ENCODE peak calls at places on chromosome 14, in nine cellular contexts. F is WTC11, R is cardiac muscle cell, J is endothelial cell, W is AG10803, C is GM12865, S is nephron progenitor cell, K is hepatocyte, X is Peyer's patch. V is an unnamed sample.

GRCh38 chr14:100665518-100666032 is 61.1 kb upstream of the DLK1 start:
- DNase-seq in R (no peak), J (no peak), X (no peak), W (peak), S (no peak), K (peak), F (no peak), C (no peak), V (no peak)

GRCh38 chr14:68527329-68527851 is 265.5 kb downstream of the ZFP36L1 start:
- DNase-seq in W (no peak), J (no peak), K (no peak), S (no peak), R (no peak), X (no peak), F (no peak), C (no peak), V (no peak)

GRCh38 chr14:92121670-92122350 is at the start of the genes CPSF2 and NDUFB1:
- DNase-seq in R (peak), C (peak), X (peak), J (peak), F (peak), W (peak), K (peak), S (peak), V (peak)

GRCh38 chr14:37588956-37589737 is 5.9 kb downstream of the FOXA1 start:
- DNase-seq in W (no peak), F (no peak), R (no peak), K (no peak), X (no peak), J (no peak), C (no peak), S (no peak), V (no peak)

GRCh38 chr14:104267895-104268294 is 129.5 kb downstream of the KIF26A start:
- DNase-seq in X (no peak), C (no peak), S (no peak), J (peak), R (no peak), K (no peak), F (peak), W (no peak), V (no peak)

GRCh38 chr14:69096766-69097475 is 56.0 kb downstream of the DCAF5 start:
- DNase-seq in W (no peak), X (no peak), S (no peak), F (no peak), J (no peak), K (no peak), R (peak), C (no peak), V (no peak)

GRCh38 chr14:47675489-47676300 is at the start of gene MDGA2:
- DNase-seq in W (no peak), X (no peak), F (peak), S (peak), K (peak), R (peak), C (no peak), J (peak), V (no peak)

GRCh38 chr14:94717808-94718207 is 52.1 kb downstream of the GSC start:
- DNase-seq in R (no peak), J (no peak), F (no peak), S (no peak), W (peak), K (no peak), C (no peak), X (no peak), V (no peak)

GRCh38 chr14:20789230-20789813 is 8.3 kb downstream of the RNASE6 start:
- DNase-seq in C (no peak), F (no peak), S (no peak), W (no peak), R (no peak), X (no peak), K (no peak), J (no peak), V (no peak)

GRCh38 chr14:94143711-94144110 is 14.3 kb upstream of the IFI27L2 start:
- DNase-seq in C (no peak), S (no peak), X (no peak), W (no peak), J (no peak), R (no peak), F (no peak), K (no peak), V (no peak)

GRCh38 chr14:91258021-91258618 is 13.6 kb upstream of the GPR68 start:
- DNase-seq in W (peak), R (peak), X (no peak), F (no peak), J (no peak), K (no peak), S (no peak), C (no peak), V (no peak)

GRCh38 chr14:89348726-89349125 is 68.3 kb downstream of the FOXN3 start:
- DNase-seq in F (no peak), K (no peak), J (no peak), S (no peak), R (no peak), W (no peak), X (no peak), C (no peak), V (no peak)

GRCh38 chr14:91417983-91418386 is 365 bp upstream of the CCDC88C start:
- DNase-seq in K (peak), S (peak), R (peak), J (peak), C (peak), F (peak), X (peak), W (no peak), V (peak)

GRCh38 chr14:101481557-101481956 is 79.7 kb upstream of the DIO3 start:
- DNase-seq in S (no peak), W (no peak), J (no peak), C (no peak), X (no peak), K (no peak), R (no peak), F (no peak), V (no peak)

GRCh38 chr14:69547701-69548348 is 26.8 kb downstream of the CCDC177 start:
- DNase-seq in F (peak), S (peak), W (no peak), C (no peak), K (peak), R (peak), J (peak), X (no peak), V (peak)

GRCh38 chr14:105891631-105892452 is 365.5 kb downstream of the TMEM121 start:
- DNase-seq in K (no peak), F (peak), S (no peak), X (no peak), C (no peak), J (no peak), W (no peak), R (no peak), V (no peak)

GRCh38 chr14:74219277-74219676 is 20.0 kb upstream of the VSX2 start:
- DNase-seq in F (no peak), S (no peak), J (no peak), X (no peak), R (no peak), C (no peak), W (no peak), K (no peak), V (no peak)

GRCh38 chr14:66600416-66600815 is 92.5 kb downstream of the GPHN start:
- DNase-seq in F (no peak), W (peak), R (peak), S (no peak), C (no peak), X (no peak), K (no peak), J (no peak), V (no peak)

GRCh38 chr14:104316121-104316722 is 177.8 kb downstream of the KIF26A start:
- DNase-seq in K (no peak), F (peak), X (no peak), R (no peak), J (peak), W (no peak), S (no peak), C (no peak), V (no peak)

GRCh38 chr14:99210333-99210732 is 61.7 kb downstream of the BCL11B start:
- DNase-seq in S (no peak), R (no peak), X (no peak), J (no peak), W (no peak), F (no peak), C (no peak), K (no peak), V (no peak)

GRCh38 chr14:60002819-60003492 is 83.0 kb downstream of the LRRC9 start:
- DNase-seq in X (no peak), S (no peak), W (no peak), F (no peak), K (peak), J (no peak), R (no peak), C (no peak), V (no peak)

GRCh38 chr14:101192661-101193000 is 289.1 kb upstream of the RTL1 start:
- DNase-seq in W (no peak), J (no peak), K (no peak), C (no peak), F (no peak), S (no peak), R (no peak), X (no peak), V (no peak)

GRCh38 chr14:100329233-100330006 is 6.3 kb downstream of the SLC25A47 start:
- DNase-seq in J (no peak), W (no peak), K (no peak), R (no peak), S (no peak), F (no peak), C (no peak), X (no peak), V (no peak)

GRCh38 chr14:100532916-100533630 is 54.1 kb downstream of the BEGAIN start:
- DNase-seq in K (no peak), F (no peak), J (no peak), X (peak), C (no peak), S (no peak), R (peak), W (peak), V (no peak)

GRCh38 chr14:68307769-68308168 is 485.1 kb downstream of the ZFP36L1 start:
- DNase-seq in R (peak), S (no peak), F (no peak), K (peak), C (no peak), W (peak), J (no peak), X (no peak), V (no peak)

GRCh38 chr14:55772521-55772920 is 192.5 kb downstream of the KTN1 start:
- DNase-seq in J (no peak), R (no peak), F (no peak), X (no peak), W (no peak), S (no peak), C (no peak), K (no peak), V (no peak)

GRCh38 chr14:80567905-80568512 is 356.7 kb upstream of the DIO2 start:
- DNase-seq in C (no peak), K (peak), R (peak), J (no peak), F (no peak), W (peak), S (no peak), X (no peak), V (no peak)

GRCh38 chr14:69684461-69685183 is 73.2 kb downstream of the SUSD6 start:
- DNase-seq in J (no peak), C (no peak), S (no peak), X (no peak), R (no peak), K (no peak), F (no peak), W (no peak), V (no peak)

GRCh38 chr14:35347323-35348043 is 55.3 kb downstream of the PSMA6 start:
- DNase-seq in W (no peak), J (no peak), F (peak), K (peak), R (no peak), S (peak), C (no peak), X (no peak), V (no peak)

GRCh38 chr14:69247691-69248440 is 12.1 kb upstream of the GALNT16 start:
- DNase-seq in F (no peak), R (peak), X (no peak), W (peak), K (no peak), J (no peak), S (no peak), C (no peak), V (no peak)

GRCh38 chr14:51552768-51553426 is 98.8 kb upstream of the FRMD6 start:
- DNase-seq in X (no peak), S (no peak), R (no peak), C (no peak), W (no peak), J (no peak), F (no peak), K (peak), V (no peak)

GRCh38 chr14:53955671-53956426 is 776 bp downstream of the BMP4 start:
- DNase-seq in F (peak), J (peak), X (no peak), S (peak), C (peak), W (no peak), K (peak), R (peak), V (no peak)

GRCh38 chr14:69346710-69347109 is 51.4 kb downstream of the ERH start:
- DNase-seq in C (no peak), X (no peak), F (peak), W (no peak), K (peak), S (peak), J (peak), R (peak), V (peak)

GRCh38 chr14:67167420-67168109 is 21.7 kb upstream of the GARIN2 start:
- DNase-seq in S (no peak), C (no peak), R (peak), K (no peak), F (no peak), X (no peak), W (peak), J (no peak), V (no peak)

GRCh38 chr14:37150414-37150813 is 22.0 kb downstream of the SLC25A21 start:
- DNase-seq in S (peak), C (peak), K (peak), R (peak), W (peak), F (no peak), J (no peak), X (no peak), V (no peak)

GRCh38 chr14:38623661-38624060 is 367.8 kb upstream of the CLEC14A start:
- DNase-seq in J (no peak), R (no peak), K (no peak), W (peak), C (no peak), F (no peak), X (no peak), S (no peak), V (no peak)

GRCh38 chr14:77892381-77892871 is 92.5 kb downstream of the ADCK1 start:
- DNase-seq in F (no peak), J (no peak), R (peak), W (no peak), X (no peak), C (no peak), K (peak), S (no peak), V (no peak)

DNA sequence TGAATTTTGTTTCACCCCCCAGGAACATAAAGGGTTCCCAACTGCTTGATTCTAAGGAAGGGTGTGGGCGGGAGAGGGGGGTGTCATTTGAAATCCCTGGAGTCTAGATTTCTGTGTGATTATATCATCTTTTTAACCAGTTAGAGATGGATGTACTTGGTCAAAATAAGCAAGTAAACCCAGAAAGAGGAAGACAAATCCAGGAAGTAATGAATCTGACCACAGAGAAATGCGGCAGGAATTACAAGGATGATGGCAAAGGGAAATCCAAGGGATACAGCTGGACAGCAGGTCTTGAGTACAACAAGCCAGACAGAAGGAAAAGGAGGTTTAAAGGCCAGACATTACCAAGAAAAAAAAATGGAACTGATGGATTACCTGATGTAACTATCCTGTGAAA is 38.9 kb downstream of the DMAC2L start:
- DNase-seq in W (peak), R (no peak), C (no peak), J (no peak), S (no peak), X (no peak), F (no peak), K (no peak), V (no peak)
- TF ChIP-seq CTCF in W (no peak), R (no peak), C (no peak), J (no peak), S (no peak), X (no peak), F (no peak), K (no peak), V (no peak)

GRCh38 chr14:103016594-103016993 is 40.8 kb downstream of the CDC42BPB start:
- DNase-seq in X (no peak), W (no peak), J (no peak), K (no peak), R (no peak), S (no peak), F (no peak), C (no peak), V (no peak)

GRCh38 chr14:103020271-103020910 is 37.0 kb downstream of the CDC42BPB start:
- DNase-seq in C (no peak), F (no peak), J (no peak), X (no peak), W (no peak), K (no peak), R (no peak), S (no peak), V (no peak)

GRCh38 chr14:103021817-103022668 is 35.3 kb downstream of the CDC42BPB start:
- DNase-seq in R (no peak), W (peak), K (no peak), X (no peak), S (no peak), J (no peak), C (no peak), F (no peak), V (no peak)

GRCh38 chr14:103019827-103020226 is 37.5 kb downstream of the CDC42BPB start:
- DNase-seq in W (peak), J (no peak), K (no peak), R (peak), S (no peak), C (no peak), X (no peak), F (no peak), V (no peak)

DNA sequence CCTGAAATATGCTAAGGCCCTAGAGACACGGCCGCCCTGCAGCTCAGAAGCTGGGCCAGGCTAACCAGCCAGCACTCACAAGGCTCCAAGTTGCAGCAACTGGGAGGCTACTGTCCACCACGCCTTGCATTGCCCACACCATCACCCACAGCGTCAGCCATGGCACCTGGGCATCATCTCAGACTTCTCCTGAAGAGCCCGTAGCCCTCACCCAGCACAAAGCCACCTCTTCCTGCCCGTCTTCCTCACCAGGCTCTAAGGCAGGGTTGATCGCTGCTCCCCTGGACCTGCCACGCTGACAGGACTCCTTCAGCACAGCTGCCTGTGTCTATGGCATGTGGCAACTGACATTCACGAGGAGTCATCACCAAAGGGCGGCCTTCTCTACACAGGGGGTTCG is 38.1 kb downstream of the CDC42BPB start:
- DNase-seq in X (no peak), J (no peak), F (no peak), R (no peak), W (no peak), S (no peak), C (no peak), K (no peak), V (no peak)
- TF ChIP-seq CTCF in X (no peak), J (no peak), F (no peak), R (no peak), W (no peak), S (no peak), C (no peak), K (no peak), V (no peak)

GRCh38 chr14:52948039-52948438 is 2.8 kb downstream of the FERMT2 start:
- DNase-seq in X (no peak), S (no peak), J (no peak), W (no peak), K (no peak), C (no peak), F (no peak), R (no peak), V (no peak)

GRCh38 chr14:52949711-52950409 is 990 bp downstream of the FERMT2 start:
- DNase-seq in R (peak), F (no peak), W (peak), S (no peak), X (no peak), J (no peak), C (no peak), K (peak), V (no peak)

GRCh38 chr14:52949249-52949648 is 1.6 kb downstream of the FERMT2 start:
- DNase-seq in F (no peak), K (no peak), J (no peak), R (no peak), S (no peak), C (no peak), X (no peak), W (no peak), V (no peak)

GRCh38 chr14:52950410-52950897 is 396 bp downstream of the FERMT2 start:
- DNase-seq in S (peak), J (peak), R (peak), C (peak), F (peak), K (peak), W (peak), X (no peak), V (peak)

DNA sequence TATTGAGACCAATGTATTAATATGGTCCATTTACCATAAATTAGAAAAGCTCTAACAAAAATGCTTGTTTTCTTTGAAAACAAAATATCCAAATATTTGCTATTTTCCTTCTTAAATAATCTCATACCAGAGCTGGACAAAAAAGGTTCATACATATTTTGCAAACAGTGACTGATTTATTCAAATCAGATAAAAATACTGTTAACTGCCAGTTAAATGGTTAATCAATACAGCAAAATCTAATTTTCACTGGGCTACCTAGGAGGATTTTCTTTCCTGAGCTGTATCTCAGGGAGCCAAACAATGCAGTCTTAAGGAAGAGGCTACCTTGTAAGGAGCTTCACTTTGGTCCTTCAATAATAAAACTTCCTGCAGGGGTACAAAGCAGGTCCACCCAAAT is 2.0 kb downstream of the FERMT2 start:
- DNase-seq in S (no peak), F (no peak), X (no peak), K (no peak), W (no peak), C (no peak), J (no peak), R (no peak), V (no peak)
- TF ChIP-seq CTCF in S (no peak), F (no peak), X (no peak), K (no peak), W (no peak), C (no peak), J (no peak), R (no peak), V (no peak)

DNA sequence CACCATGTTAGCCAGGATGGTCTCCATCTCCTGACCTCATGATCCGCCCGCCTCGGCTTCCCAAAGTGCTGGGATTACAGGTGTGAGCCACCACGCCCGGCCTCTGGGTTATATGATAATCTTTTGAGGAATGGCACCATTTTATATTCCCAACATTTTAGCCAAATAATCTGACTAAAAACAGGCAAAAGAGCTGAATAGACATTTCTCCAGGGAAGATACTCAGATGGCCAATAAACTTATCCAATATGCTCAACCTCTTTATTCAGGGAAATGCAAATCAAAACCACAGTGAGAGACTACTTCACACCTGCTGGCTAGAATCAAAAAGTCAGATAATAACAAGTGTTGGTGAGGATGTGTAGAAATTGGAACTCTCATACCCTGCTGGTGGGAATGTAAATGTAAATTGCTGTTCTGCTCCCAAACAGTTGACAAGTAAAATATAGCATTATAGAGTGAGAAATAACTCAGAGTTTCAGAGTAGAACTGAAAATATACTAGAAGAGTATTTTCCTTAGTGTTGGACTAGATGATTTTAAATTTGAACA is 80.0 kb downstream of the RCOR1 start:
- DNase-seq in R (no peak), C (no peak), S (no peak), W (no peak), K (no peak), J (no peak), X (no peak), F (no peak), V (no peak)
- TF ChIP-seq CTCF in R (no peak), C (no peak), S (no peak), W (no peak), K (no peak), J (no peak), X (no peak), F (no peak), V (no peak)